ENCODE peak calls at places on chromosome 10, in eight cellular contexts. Z is thoracic aorta, G is A673, W is astrocyte, C is adrenal gland, P is breast epithelium, F is HCT116, V is neural progenitor cell. A is an unnamed sample. For H3K36me3, the result is how much of the 10 kb centered on the place peaks cover.

GRCh38 chr10:13629116-13629515 is 42.4 kb downstream of the PRPF18 start:
- DNase-seq in Z (no peak), G (no peak), W (peak), C (no peak), P (no peak), F (no peak), V (no peak), A (no peak)

GRCh38 chr10:43710772-43711471 is 62.2 kb upstream of the ZNF32 start:
- DNase-seq in Z (no peak), G (no peak), W (no peak), C (no peak), P (no peak), F (no peak), V (no peak), A (no peak)

GRCh38 chr10:775245-776075 is 86.0 kb upstream of the DIP2C start:
- DNase-seq in Z (peak), G (peak), W (no peak), C (peak), P (peak), F (no peak), V (no peak), A (no peak)

GRCh38 chr10:97163646-97164535 is 21.9 kb downstream of the SLIT1 start:
- DNase-seq in Z (no peak), G (no peak), W (no peak), C (no peak), P (peak), F (no peak), V (peak), A (no peak)

GRCh38 chr10:71316081-71316785 is 2.8 kb upstream of the SLC29A3 start:
- DNase-seq in Z (no peak), G (no peak), W (no peak), C (no peak), P (no peak), F (no peak), V (no peak), A (no peak)

GRCh38 chr10:44792119-44792783 is 118.9 kb upstream of the TMEM72 start:
- DNase-seq in Z (no peak), G (no peak), W (no peak), C (no peak), P (no peak), F (no peak), V (no peak), A (no peak)

GRCh38 chr10:103493362-103493871 is at the start of gene NEURL1:
- DNase-seq in Z (no peak), G (peak), W (no peak), C (peak), P (no peak), F (no peak), V (peak), A (no peak)

GRCh38 chr10:61592581-61592980 is 70.1 kb upstream of the CABCOCO1 start:
- DNase-seq in Z (no peak), G (peak), W (no peak), C (peak), P (no peak), F (peak), V (peak), A (no peak)

GRCh38 chr10:10209152-10209551 is 808.5 kb upstream of the CELF2 start:
- DNase-seq in Z (no peak), G (no peak), W (peak), C (peak), P (no peak), F (no peak), V (no peak), A (peak)

GRCh38 chr10:131426530-131426898 is 115.0 kb upstream of the TCERG1L start:
- DNase-seq in Z (no peak), G (no peak), W (no peak), C (no peak), P (no peak), F (no peak), V (no peak), A (no peak)

GRCh38 chr10:51918451-51918850 is 219.1 kb upstream of the CSTF2T start:
- DNase-seq in Z (no peak), G (no peak), W (no peak), C (no peak), P (no peak), F (no peak), V (no peak), A (no peak)

GRCh38 chr10:29689001-29689400 is 54.2 kb upstream of the SVIL start:
- DNase-seq in Z (no peak), G (peak), W (peak), C (no peak), P (no peak), F (peak), V (no peak), A (no peak)

GRCh38 chr10:102627446-102628293 is 16.6 kb upstream of the TRIM8 start:
- DNase-seq in Z (no peak), G (no peak), W (peak), C (no peak), P (no peak), F (no peak), V (peak), A (no peak)

GRCh38 chr10:98898987-98899386 is 336.7 kb downstream of the HPSE2 start:
- DNase-seq in Z (no peak), G (no peak), W (no peak), C (no peak), P (no peak), F (no peak), V (no peak), A (no peak)

GRCh38 chr10:104735036-104735435 is 93.9 kb downstream of the SORCS3 start:
- DNase-seq in Z (no peak), G (peak), W (no peak), C (no peak), P (no peak), F (no peak), V (peak), A (no peak)

GRCh38 chr10:21508987-21509334 is 16.5 kb downstream of the SKIDA1 start:
- DNase-seq in Z (no peak), G (no peak), W (no peak), C (no peak), P (no peak), F (no peak), V (peak), A (no peak)

GRCh38 chr10:6239213-6239991 is 36.7 kb downstream of the PFKFB3 start:
- DNase-seq in Z (peak), G (peak), W (peak), C (peak), P (peak), F (peak), V (no peak), A (peak)

GRCh38 chr10:113463083-113463482 is 89.8 kb upstream of the HABP2 start:
- DNase-seq in Z (no peak), G (no peak), W (no peak), C (no peak), P (no peak), F (no peak), V (no peak), A (no peak)

GRCh38 chr10:44385726-44386438 is 985 bp upstream of the CXCL12 start:
- DNase-seq in Z (no peak), G (no peak), W (no peak), C (peak), P (no peak), F (no peak), V (peak), A (no peak)

GRCh38 chr10:71475243-71475871 is 78.6 kb downstream of the CDH23 start:
- DNase-seq in Z (no peak), G (peak), W (no peak), C (no peak), P (no peak), F (no peak), V (peak), A (no peak)

GRCh38 chr10:110610308-110610774 is 33.8 kb upstream of the RBM20 start:
- DNase-seq in Z (no peak), G (peak), W (peak), C (peak), P (no peak), F (peak), V (peak), A (no peak)

GRCh38 chr10:5532618-5533097 is 7.9 kb downstream of the CALML3 start:
- DNase-seq in Z (no peak), G (no peak), W (no peak), C (no peak), P (peak), F (no peak), V (no peak), A (no peak)

GRCh38 chr10:113004219-113004618 is 54.2 kb downstream of the TCF7L2 start:
- DNase-seq in Z (no peak), G (no peak), W (no peak), C (no peak), P (no peak), F (no peak), V (no peak), A (no peak)

GRCh38 chr10:17120711-17121110 is 8.9 kb downstream of the CUBN start:
- DNase-seq in Z (no peak), G (no peak), W (no peak), C (no peak), P (no peak), F (no peak), V (no peak), A (no peak)

GRCh38 chr10:50650481-50650880 is 26.7 kb upstream of the SGMS1 start:
- DNase-seq in Z (no peak), G (no peak), W (no peak), C (no peak), P (no peak), F (no peak), V (no peak), A (no peak)

GRCh38 chr10:43851030-43851429 is 202.3 kb upstream of the ZNF32 start:
- DNase-seq in Z (no peak), G (no peak), W (no peak), C (no peak), P (no peak), F (no peak), V (no peak), A (no peak)

GRCh38 chr10:67140641-67141040 is 214.8 kb downstream of the LRRTM3 start:
- DNase-seq in Z (no peak), G (no peak), W (no peak), C (no peak), P (no peak), F (no peak), V (no peak), A (no peak)

GRCh38 chr10:102633282-102633681 is 11.0 kb upstream of the TRIM8 start:
- DNase-seq in Z (no peak), G (peak), W (peak), C (peak), P (no peak), F (no peak), V (no peak), A (no peak)

GRCh38 chr10:74593470-74593869 is 232.9 kb upstream of the KAT6B start:
- DNase-seq in Z (no peak), G (no peak), W (peak), C (no peak), P (no peak), F (no peak), V (no peak), A (no peak)

GRCh38 chr10:63246361-63246760 is 113.2 kb downstream of the NRBF2 start:
- DNase-seq in Z (no peak), G (no peak), W (no peak), C (no peak), P (no peak), F (no peak), V (no peak), A (no peak)

GRCh38 chr10:119849944-119850343 is 22.7 kb downstream of the MCMBP start:
- DNase-seq in Z (no peak), G (no peak), W (no peak), C (no peak), P (no peak), F (no peak), V (no peak), A (no peak)

GRCh38 chr10:119849031-119849789 is 23.4 kb downstream of the MCMBP start:
- DNase-seq in Z (no peak), G (no peak), W (peak), C (no peak), P (no peak), F (no peak), V (no peak), A (peak)

GRCh38 chr10:119852822-119853221 is 19.8 kb downstream of the MCMBP start:
- DNase-seq in Z (no peak), G (no peak), W (no peak), C (no peak), P (no peak), F (no peak), V (no peak), A (no peak)

GRCh38 chr10:119852277-119852676 is 20.4 kb downstream of the MCMBP start:
- DNase-seq in Z (no peak), G (no peak), W (no peak), C (no peak), P (no peak), F (no peak), V (no peak), A (no peak)

DNA sequence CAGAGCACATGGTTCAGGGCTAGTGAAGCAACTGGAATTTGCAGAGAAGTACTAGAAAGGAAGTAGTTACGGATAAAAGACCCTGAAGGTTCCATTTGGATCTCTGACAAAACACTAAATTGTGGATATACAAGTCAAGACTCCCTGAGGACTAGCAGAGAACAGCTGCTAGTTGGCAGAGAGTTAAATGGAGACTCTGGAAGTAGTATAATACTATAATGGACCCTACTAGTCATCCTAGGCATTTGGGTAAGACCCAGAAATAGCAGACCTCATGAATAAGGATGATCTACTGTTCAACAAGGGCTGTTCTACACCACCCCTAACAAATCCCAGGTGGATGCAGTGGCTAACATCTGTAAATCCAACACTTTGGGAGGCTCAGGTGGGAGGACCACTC is 19.1 kb downstream of the MCMBP start:
- DNase-seq in Z (no peak), G (peak), W (no peak), C (no peak), P (no peak), F (no peak), V (no peak), A (no peak)
- H3K36me3 ChIP-seq in Z (under half), G (half or more), W (under half), C (under half), P (under half), F (half or more), V (under half), A (under half)

GRCh38 chr10:12418725-12419278 is 69.5 kb downstream of the CAMK1D start:
- DNase-seq in Z (no peak), G (no peak), W (no peak), C (no peak), P (no peak), F (no peak), V (no peak), A (no peak)
- H3K4me3 ChIP-seq in Z (no peak), G (no peak), W (peak), C (no peak), P (no peak), F (no peak), V (no peak), A (no peak)

DNA sequence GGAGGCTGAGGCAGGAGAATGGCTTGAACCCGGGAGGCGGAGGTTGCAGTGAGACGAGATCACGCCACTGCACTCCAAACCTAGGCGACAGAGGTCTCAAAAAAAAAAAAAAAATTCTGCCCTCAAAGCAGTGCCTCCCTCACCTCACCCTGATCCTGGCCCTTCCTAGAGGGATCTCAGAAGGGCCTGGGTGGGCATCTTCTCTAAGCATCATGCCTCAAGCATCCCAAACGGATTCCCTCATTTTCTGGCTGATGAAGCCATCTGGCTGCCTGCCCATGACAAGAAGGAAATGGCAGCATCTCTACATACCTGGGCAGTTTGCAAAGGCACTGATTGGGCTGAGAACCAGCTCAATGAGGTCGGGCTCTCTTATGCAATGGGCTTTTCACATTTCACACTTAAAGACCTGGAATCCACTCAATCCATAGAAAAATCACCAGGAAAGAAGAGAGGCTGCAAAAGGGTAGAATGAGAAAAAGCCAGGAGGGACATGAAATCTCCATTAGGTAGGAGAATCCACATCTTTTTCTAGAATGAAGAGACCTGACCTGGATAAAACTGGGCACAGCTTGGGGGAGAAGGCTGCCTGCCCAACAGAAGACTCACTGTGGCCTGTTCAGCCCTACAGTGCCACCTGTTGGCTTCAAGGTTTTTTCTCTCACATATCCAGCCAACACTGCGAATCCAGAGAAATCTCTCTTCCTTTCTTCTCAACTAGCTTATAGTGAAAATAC is 48.1 kb downstream of the PDLIM1 start:
- DNase-seq in Z (no peak), G (peak), W (no peak), C (peak), P (no peak), F (no peak), V (peak), A (no peak)
- TF ChIP-seq CTCF in Z (peak), G (peak), W (peak), C (peak), P (peak), F (peak), V (peak), A (peak)

DNA sequence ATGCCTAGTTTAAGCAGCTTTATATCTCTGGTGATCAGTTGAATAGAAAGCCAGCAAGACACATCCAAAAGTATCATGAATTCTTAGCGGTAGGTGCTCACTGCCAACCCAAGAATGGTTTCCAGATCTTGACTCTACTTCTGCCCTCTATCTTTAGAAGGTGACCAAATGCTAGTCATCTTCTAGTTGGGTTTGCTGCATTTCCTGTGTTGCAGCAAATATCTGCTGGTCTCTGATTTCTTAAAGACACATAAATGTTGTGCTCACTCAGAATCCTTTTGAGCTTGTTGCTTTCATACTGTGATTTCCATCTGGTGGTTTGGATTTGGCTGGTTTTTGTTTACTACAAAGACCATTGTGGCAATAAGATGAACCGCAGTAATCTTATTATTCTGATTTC is 2.2 kb downstream of the CDC123 start:
- DNase-seq in Z (no peak), G (no peak), W (no peak), C (no peak), P (no peak), F (no peak), V (no peak), A (no peak)
- H3K36me3 ChIP-seq in Z (under half), G (under half), W (under half), C (under half), P (under half), F (under half), V (under half), A (under half)

GRCh38 chr10:124705021-124705740 is 39.0 kb downstream of the FAM53B start:
- DNase-seq in Z (no peak), G (no peak), W (no peak), C (no peak), P (no peak), F (no peak), V (no peak), A (no peak)

GRCh38 chr10:124704428-124704805 is 39.8 kb downstream of the FAM53B start:
- DNase-seq in Z (no peak), G (no peak), W (no peak), C (no peak), P (no peak), F (no peak), V (no peak), A (no peak)

GRCh38 chr10:124703372-124703771 is 40.8 kb downstream of the FAM53B start:
- DNase-seq in Z (no peak), G (no peak), W (no peak), C (no peak), P (no peak), F (no peak), V (no peak), A (no peak)

GRCh38 chr10:124701881-124702656 is 42.1 kb downstream of the FAM53B start:
- DNase-seq in Z (no peak), G (no peak), W (peak), C (peak), P (no peak), F (no peak), V (no peak), A (no peak)

GRCh38 chr10:124703778-124704427 is 40.3 kb downstream of the FAM53B start:
- DNase-seq in Z (no peak), G (no peak), W (no peak), C (peak), P (peak), F (no peak), V (no peak), A (no peak)
- H3K4me3 ChIP-seq in Z (no peak), G (no peak), W (no peak), C (no peak), P (no peak), F (no peak), V (no peak), A (no peak)

GRCh38 chr10:60549686-60550085 is 160.0 kb upstream of the ANK3 start:
- DNase-seq in Z (no peak), G (peak), W (no peak), C (no peak), P (no peak), F (peak), V (no peak), A (no peak)
- TF ChIP-seq CTCF in Z (no peak), G (peak), W (peak), C (no peak), P (no peak), F (peak), V (peak), A (peak)

DNA sequence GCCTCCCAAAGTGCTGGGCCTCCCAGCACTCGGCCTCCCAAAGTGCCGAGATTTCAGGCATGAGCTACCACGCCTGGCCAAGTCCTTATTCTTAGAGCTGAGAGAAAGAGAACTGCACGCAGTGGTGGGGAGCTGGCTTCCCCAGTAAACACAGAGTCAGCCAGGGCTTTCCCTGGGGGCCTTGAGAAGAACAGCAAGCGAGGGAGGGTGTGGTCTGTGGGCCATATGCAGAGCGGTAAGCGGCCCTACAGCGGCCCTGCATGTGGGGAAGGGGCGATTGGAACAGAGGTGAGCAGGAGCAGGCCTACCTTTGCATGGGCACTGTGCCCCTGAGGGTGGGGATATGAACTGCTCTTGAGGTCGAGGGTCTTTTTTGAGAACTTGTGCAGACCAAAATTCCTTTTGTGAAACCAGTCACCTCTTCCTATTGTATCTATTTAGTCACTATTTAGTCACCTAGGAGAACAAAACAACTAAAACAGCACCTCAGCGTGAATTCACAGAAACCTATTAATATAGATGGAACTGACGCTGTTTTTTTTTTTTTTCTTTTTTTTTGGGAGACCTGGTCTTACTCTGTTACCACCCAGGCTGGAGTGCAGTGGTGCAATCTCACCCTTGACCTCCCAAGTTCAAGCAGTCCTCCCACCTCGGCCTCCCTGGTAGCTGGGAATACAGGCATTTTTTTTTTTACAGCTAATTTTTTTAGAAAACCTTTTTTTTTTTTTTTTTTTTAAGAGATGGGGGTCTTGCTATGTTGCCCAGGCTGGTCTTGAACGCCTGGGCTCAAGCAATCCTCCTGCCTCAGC is 36.9 kb upstream of the SH2D4B start:
- DNase-seq in Z (no peak), G (no peak), W (no peak), C (peak), P (no peak), F (no peak), V (no peak), A (no peak)
- H3K36me3 ChIP-seq in Z (under half), G (under half), W (under half), C (under half), P (under half), F (under half), V (under half), A (under half)

A was measured in kidney epithelial cell.